ENCODE peak calls at places on chromosomes 1 and 21, in five cellular contexts. Z is fibroblast of villous mesenchyme; Y is epithelial cell of esophagus; M is CD8-positive, alpha-beta T cell; P is tibial artery. S is an unnamed sample.
A peak's percentile ranks its signal among the peaks of the same experiment; 100 is the strongest.

GRCh38 chr21:43188181-43188580 is 19.4 kb downstream of the CRYAA start:
- DNase-seq in Z (no peak), Y (no peak), M (no peak), P (no peak), S (peak; percentile 19)

GRCh38 chr1:6108937-6109636 is 63.4 kb downstream of the KCNAB2 start:
- DNase-seq in Z (peak; percentile 54), Y (peak; percentile 75), M (no peak), P (no peak), S (no peak)

GRCh38 chr1:12433323-12434053 is 184.5 kb downstream of the DHRS3 start:
- DNase-seq in Z (peak; percentile 77), Y (no peak), M (no peak), P (peak; percentile 58), S (no peak)

GRCh38 chr1:59397459-59397858 is 100.6 kb downstream of the FGGY start:
- DNase-seq in Z (no peak), Y (no peak), M (no peak), P (no peak), S (no peak)

GRCh38 chr1:163166886-163167555 is 35.7 kb downstream of the RGS5 start:
- DNase-seq in Z (peak; percentile 31), Y (no peak), M (no peak), P (no peak), S (no peak)

GRCh38 chr1:96842215-96842614 is 120.6 kb downstream of the PTBP2 start:
- DNase-seq in Z (peak; percentile 8), Y (no peak), M (no peak), P (no peak), S (no peak)

GRCh38 chr1:119141020-119141424 is 569 bp upstream of the WARS2 start:
- DNase-seq in Z (peak; percentile 42), Y (peak; percentile 17), M (no peak), P (no peak), S (no peak)

GRCh38 chr1:18253093-18253492 is 145.5 kb downstream of the IGSF21 start:
- DNase-seq in Z (no peak), Y (no peak), M (no peak), P (no peak), S (no peak)

DNA sequence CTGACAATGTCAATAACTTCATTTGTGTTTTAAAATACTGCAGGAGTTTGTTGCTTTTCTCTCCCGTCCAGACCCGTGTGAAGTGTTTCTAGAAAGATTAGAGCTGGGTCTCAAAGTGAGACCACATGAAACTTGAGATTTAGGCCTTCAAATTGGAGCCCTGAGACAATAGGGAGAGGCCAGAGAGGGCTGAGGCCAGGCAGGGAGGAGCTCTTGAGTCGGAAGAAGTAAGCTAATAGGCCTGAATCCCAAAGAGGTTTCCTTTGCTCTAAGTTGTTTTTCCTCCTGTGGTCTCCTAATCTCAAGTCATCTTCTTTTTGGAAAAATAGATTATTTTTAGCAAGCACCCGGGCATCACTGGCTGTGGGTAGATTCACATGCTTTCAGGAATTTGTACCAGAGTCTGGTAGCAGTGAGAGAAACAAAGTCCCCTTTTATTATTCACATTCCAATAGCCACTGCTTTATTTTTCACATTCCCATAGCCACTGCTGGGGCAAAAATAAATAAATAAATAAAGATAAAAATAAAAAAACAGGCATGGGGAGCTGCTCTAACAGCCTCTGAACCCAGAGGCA is 25.6 kb downstream of the CD244 start:
- DNase-seq in Z (no peak), Y (no peak), M (no peak), P (no peak), S (no peak)
- H3K4me3 ChIP-seq in Z (no peak overlapping the region), Y (no peak overlapping the region), M (peak overlapping the region; percentile 3), P (no peak overlapping the region), S (no peak overlapping the region)

GRCh38 chr21:45540601-45540970 is 1.7 kb downstream of the SLC19A1 start:
- DNase-seq in Z (no peak), Y (no peak), M (no peak), P (peak; percentile 16), S (peak; percentile 44)
- H3K4me3 ChIP-seq in Z (no peak overlapping the region), Y (no peak overlapping the region), M (no peak overlapping the region), P (no peak overlapping the region), S (no peak overlapping the region)

GRCh38 chr21:37656899-37657298 is 259.4 kb downstream of the KCNJ6 start:
- DNase-seq in Z (no peak), Y (no peak), M (no peak), P (no peak), S (no peak)
- H3K4me3 ChIP-seq in Z (no peak overlapping the region), Y (no peak overlapping the region), M (no peak overlapping the region), P (no peak overlapping the region), S (no peak overlapping the region)

DNA sequence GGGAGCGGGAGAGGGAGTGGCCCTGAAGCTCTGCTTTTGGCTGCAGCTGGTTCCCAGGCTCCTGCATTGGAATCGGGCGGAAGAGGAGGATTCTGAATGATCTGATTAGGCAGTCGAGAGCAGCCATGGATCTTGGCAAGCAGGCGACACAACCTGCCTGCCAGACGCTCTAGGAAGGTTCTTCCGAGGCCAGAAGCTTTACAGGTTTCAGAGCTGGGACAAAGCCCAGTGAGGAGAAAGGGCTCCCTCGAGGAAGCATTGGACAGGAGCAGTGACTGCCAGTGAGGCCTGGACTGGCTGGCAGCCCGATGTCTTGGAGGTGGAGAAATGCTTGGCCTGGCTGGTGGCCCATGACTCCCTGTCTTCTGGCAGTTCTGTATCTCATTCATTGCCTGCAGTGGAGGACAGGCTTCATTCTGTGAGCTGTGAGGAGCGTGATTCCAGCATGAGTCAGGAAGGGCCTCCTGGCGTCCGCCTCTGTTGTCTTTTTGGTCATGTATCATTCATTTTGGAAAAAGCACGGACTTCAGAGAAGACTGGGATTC is 132.7 kb upstream of the IPO9 start:
- DNase-seq in Z (peak; percentile 78), Y (peak; percentile 74), M (no peak), P (peak; percentile 90), S (no peak)
- H3K4me3 ChIP-seq in Z (no peak overlapping the region), Y (no peak overlapping the region), M (no peak overlapping the region), P (no peak overlapping the region), S (no peak overlapping the region)

DNA sequence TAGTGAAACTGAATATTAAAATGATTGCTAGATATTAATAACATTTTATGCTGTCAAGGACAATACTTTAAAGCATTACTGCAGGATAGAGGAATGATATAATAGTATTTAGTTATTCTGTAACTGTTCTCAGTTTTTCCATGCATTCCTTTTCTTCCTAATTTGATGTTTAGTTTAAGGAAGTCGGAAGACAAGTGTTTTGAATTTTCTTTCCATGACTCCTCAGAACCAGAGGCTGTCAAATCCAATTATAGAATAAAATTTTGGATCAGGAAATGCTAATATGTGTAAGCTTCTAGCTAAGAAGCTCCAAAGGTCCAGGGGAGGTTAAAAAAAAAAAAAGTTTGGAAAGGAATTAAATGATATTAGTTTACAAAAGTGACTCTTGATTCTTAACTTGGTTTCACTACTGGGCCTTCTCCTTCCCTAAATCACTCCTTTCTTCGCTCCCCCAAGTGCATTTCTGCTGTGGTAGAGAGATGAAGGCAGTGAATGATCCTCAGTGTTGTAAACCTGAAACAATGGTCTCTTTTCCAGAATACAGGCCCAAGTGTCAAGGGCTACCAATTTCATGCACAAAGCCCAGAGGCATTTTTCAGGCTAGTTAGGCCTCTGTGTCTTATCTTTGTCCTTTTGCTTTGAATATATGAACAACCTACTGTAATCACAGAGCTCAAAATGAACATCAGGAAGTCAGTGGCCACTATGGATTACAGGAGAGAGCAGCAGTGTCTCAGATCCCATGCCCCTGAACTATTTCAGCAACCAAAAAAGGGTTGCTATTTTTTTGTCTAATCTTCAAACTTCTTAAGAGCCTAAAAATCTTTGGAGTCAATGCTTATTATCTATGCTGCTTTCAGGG is 6.2 kb downstream of the ADSS2 start:
- DNase-seq in Z (no peak), Y (no peak), M (no peak), P (no peak), S (no peak)
- H3K4me3 ChIP-seq in Z (no peak overlapping the region), Y (no peak overlapping the region), M (no peak overlapping the region), P (no peak overlapping the region), S (no peak overlapping the region)

GRCh38 chr1:27355683-27356082 is 11.1 kb downstream of the MAP3K6 start:
- DNase-seq in Z (no peak), Y (no peak), M (no peak), P (no peak), S (no peak)

GRCh38 chr1:27357281-27358037 is 9.3 kb downstream of the MAP3K6 start:
- DNase-seq in Z (peak; percentile 51), Y (peak; percentile 65), M (peak; percentile 73), P (peak; percentile 53), S (no peak)

GRCh38 chr1:27356277-27356627 is 10.5 kb downstream of the MAP3K6 start:
- DNase-seq in Z (no peak), Y (no peak), M (no peak), P (no peak), S (no peak)

GRCh38 chr1:27358038-27358927 is 8.5 kb downstream of the MAP3K6 start:
- DNase-seq in Z (no peak), Y (no peak), M (no peak), P (no peak), S (no peak)

DNA sequence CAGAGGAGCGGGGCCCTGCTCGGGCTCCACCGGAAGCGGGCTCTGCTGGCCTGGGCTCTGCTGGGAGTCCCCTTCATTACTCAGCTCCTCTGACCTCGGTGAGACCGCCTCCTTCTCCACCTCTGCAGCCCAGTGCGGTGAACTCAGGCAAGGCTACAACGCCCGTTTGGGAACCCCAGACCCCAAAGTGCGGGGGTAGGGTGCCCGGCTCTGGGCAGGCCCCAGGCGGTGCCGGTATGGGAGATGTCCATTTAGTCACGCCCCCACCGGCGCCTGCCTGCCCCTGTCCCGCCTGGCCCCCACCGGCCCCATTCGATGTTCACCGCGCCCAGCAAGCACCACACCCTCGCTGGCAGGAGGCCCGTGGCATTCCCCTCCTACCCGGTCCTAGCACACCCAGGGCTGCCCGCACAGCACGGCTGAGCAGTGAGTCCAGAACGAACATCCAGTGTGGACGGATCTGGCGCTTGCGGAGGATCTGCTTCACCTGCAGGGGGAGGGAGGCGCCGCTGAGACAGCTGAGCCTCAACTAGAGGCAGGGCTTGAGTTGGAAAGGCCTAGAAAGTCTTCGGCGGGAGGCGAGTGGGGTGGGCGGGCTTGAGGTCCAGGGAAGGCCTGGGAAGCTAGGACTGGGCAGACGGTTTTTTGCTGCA is 10.0 kb downstream of the MAP3K6 start:
- DNase-seq in Z (no peak), Y (peak; percentile 26), M (peak; percentile 38), P (no peak), S (no peak)
- H3K4me3 ChIP-seq in Z (no peak overlapping the region), Y (no peak overlapping the region), M (peak overlapping the region; percentile 78), P (no peak overlapping the region), S (no peak overlapping the region)

S was measured in RWPE2.